ENCODE peak calls at places on chromosomes 11 and 22, in seven cellular contexts. J is A673; V is pancreas; R is lower lobe of right lung; T is colonic mucosa; U is naive thymus-derived CD4-positive, alpha-beta T cell; C is A549. F is an unnamed sample. For H3K9me3, the result is how much of the 10 kb centered on the place peaks cover.

GRCh38 chr22:26751217-26751616 is 93.8 kb downstream of the MIAT start:
- DNase-seq in J (no peak), V (no peak), R (no peak), T (no peak), U (no peak), C (peak), F (no peak)

GRCh38 chr11:130071211-130071712 is 1.6 kb downstream of the APLP2 start:
- DNase-seq in J (no peak), V (no peak), R (no peak), T (no peak), U (no peak), C (peak), F (peak)

GRCh38 chr11:134656861-134657540 is 245.0 kb upstream of the B3GAT1 start:
- DNase-seq in J (peak), V (no peak), R (no peak), T (peak), U (no peak), C (no peak), F (no peak)

GRCh38 chr22:36419912-36420882 is 32.4 kb upstream of the MYH9 start:
- DNase-seq in J (no peak), V (no peak), R (no peak), T (no peak), U (no peak), C (no peak), F (peak)

GRCh38 chr11:41522391-41522790 is 62.9 kb upstream of the LRRC4C start:
- DNase-seq in J (no peak), V (no peak), R (no peak), T (no peak), U (no peak), C (no peak), F (no peak)

GRCh38 chr11:78040691-78041379 is 17.8 kb upstream of the KCTD14 start:
- DNase-seq in J (peak), V (no peak), R (no peak), T (no peak), U (no peak), C (no peak), F (no peak)

GRCh38 chr11:27217948-27218410 is 145.0 kb downstream of the CCDC34 start:
- DNase-seq in J (no peak), V (no peak), R (no peak), T (no peak), U (no peak), C (no peak), F (peak)

GRCh38 chr11:121389651-121390050 is 62.5 kb upstream of the SORL1 start:
- DNase-seq in J (no peak), V (no peak), R (no peak), T (no peak), U (no peak), C (no peak), F (no peak)

GRCh38 chr11:129249351-129249750 is 57.2 kb upstream of the ARHGAP32 start:
- DNase-seq in J (peak), V (no peak), R (no peak), T (no peak), U (no peak), C (peak), F (no peak)

GRCh38 chr22:50248192-50249084 is 2.6 kb downstream of the HDAC10 start:
- DNase-seq in J (no peak), V (no peak), R (no peak), T (no peak), U (no peak), C (no peak), F (no peak)

GRCh38 chr11:130403301-130403804 is 25.1 kb downstream of the ADAMTS8 start:
- DNase-seq in J (no peak), V (no peak), R (no peak), T (no peak), U (no peak), C (no peak), F (peak)

GRCh38 chr11:86869966-86870570 is 69.7 kb downstream of the PRSS23 start:
- DNase-seq in J (peak), V (no peak), R (no peak), T (peak), U (no peak), C (peak), F (peak)

GRCh38 chr11:85132839-85133238 is 494.3 kb downstream of the DLG2 start:
- DNase-seq in J (no peak), V (no peak), R (no peak), T (no peak), U (no peak), C (no peak), F (peak)

GRCh38 chr22:41650821-41651220 is 29.7 kb downstream of the XRCC6 start:
- DNase-seq in J (no peak), V (no peak), R (no peak), T (no peak), U (no peak), C (no peak), F (no peak)

GRCh38 chr11:67408437-67409200 is 4.7 kb downstream of the TBC1D10C start:
- DNase-seq in J (no peak), V (peak), R (no peak), T (no peak), U (peak), C (no peak), F (no peak)

GRCh38 chr22:45882881-45883810 is 93.8 kb downstream of the WNT7B start:
- DNase-seq in J (no peak), V (peak), R (peak), T (no peak), U (no peak), C (no peak), F (no peak)

GRCh38 chr22:43983808-43984207 is 28.6 kb downstream of the SAMM50 start:
- DNase-seq in J (no peak), V (no peak), R (no peak), T (no peak), U (no peak), C (no peak), F (no peak)

DNA sequence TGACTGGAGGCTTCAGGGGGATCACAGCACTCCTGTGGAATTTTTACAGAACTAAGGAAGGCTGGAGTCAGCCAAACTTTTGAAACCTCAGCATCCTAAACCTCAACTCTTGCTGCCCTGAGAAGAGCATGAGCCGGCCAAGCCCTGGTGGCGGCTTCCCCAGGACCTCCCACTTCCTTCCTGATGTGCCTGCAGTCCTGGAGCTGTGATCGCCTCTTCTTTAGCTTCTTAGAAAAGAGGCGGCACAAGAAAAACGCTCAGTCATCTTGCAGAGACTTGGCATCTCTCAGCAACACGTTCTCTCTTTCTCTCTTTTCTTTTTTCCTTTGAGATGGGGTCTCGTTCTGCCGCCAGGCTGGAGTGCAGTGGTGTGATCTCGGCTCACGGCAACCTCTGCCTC is 40.4 kb upstream of the AMPD3 start:
- DNase-seq in J (peak), V (no peak), R (peak), T (no peak), U (no peak), C (no peak), F (no peak)
- H3K4me3 ChIP-seq in J (no peak), V (no peak), R (no peak), T (no peak), U (no peak), C (no peak), F (no peak)

GRCh38 chr11:2663506-2663905 is 36.3 kb downstream of the KCNQ1OT1 start:
- DNase-seq in J (no peak), V (no peak), R (no peak), T (no peak), U (no peak), C (no peak), F (no peak)

GRCh38 chr11:2664886-2665746 is 34.7 kb downstream of the KCNQ1OT1 start:
- DNase-seq in J (no peak), V (no peak), R (no peak), T (no peak), U (no peak), C (no peak), F (no peak)

GRCh38 chr11:2664331-2664730 is 35.5 kb downstream of the KCNQ1OT1 start:
- DNase-seq in J (no peak), V (no peak), R (no peak), T (peak), U (no peak), C (no peak), F (no peak)

GRCh38 chr11:2662430-2663299 is 37.1 kb downstream of the KCNQ1OT1 start:
- DNase-seq in J (no peak), V (no peak), R (no peak), T (no peak), U (no peak), C (no peak), F (peak)

DNA sequence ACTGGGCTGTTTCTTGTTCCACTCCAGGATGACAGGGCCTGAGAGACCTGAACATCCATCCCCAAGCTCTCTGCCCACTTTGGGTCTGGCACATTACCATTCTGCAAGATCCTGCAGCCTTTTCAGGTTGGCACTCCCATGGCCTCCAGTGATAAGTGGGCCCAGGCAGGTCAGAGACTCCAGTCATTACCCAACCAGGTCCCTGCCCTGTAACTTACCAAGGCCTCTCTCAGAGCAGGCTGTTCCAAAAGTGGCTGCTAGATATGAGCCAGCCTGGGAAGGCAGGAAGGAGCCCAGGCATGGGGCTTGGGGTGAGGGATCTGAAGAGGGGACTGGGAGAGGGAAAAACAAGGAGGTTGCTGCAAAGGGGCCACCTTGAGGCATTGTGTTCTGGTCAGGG is 35.9 kb downstream of the KCNQ1OT1 start:
- DNase-seq in J (no peak), V (no peak), R (no peak), T (peak), U (no peak), C (no peak), F (no peak)
- H3K9me3 ChIP-seq in J (under half), V (under half), R (under half), T (under half), U (under half), C (half or more), F (under half)

DNA sequence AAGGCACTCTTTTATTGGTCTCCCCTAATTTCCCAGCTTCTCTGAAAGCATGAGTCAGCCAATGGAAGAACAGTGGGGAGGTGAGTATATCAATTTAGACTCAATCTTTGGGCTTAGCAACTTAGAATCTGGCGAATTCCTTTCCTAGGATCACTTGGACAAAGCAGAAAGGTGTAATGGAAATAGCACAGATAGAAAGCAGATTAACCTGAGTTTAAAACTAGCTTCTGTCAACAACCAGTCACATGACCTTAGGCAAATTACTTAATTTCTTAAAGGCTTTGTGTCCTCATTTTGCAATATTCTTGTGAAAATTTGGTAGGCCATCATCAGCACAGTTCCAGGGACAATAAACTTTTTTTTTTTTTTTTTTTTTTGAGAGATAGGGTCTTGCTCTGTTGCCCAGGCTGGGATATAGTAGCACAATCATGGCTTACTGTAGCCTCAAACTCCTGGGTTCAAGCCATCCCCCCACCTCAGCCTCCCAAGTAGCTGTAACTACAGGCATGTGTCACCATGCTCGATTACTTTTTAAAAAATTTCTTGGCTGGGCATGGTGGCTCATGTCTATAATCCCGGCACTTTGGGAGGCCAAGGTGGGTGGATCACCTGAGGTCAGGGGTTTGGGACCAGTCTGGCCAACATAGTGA is 40.8 kb upstream of the PCF11 start:
- DNase-seq in J (no peak), V (no peak), R (no peak), T (no peak), U (no peak), C (no peak), F (no peak)
- H3K4me3 ChIP-seq in J (no peak), V (no peak), R (peak), T (no peak), U (peak), C (no peak), F (no peak)

GRCh38 chr22:48453171-48453570 is 1374.5 kb downstream of the BRD1 start:
- DNase-seq in J (no peak), V (no peak), R (no peak), T (no peak), U (peak), C (no peak), F (no peak)

GRCh38 chr22:48459259-48459658 is 1368.4 kb downstream of the BRD1 start:
- DNase-seq in J (no peak), V (no peak), R (no peak), T (no peak), U (no peak), C (no peak), F (no peak)

GRCh38 chr22:48452766-48453165 is 1374.9 kb downstream of the BRD1 start:
- DNase-seq in J (no peak), V (no peak), R (peak), T (no peak), U (peak), C (no peak), F (no peak)

GRCh38 chr22:48453751-48454485 is 1373.8 kb downstream of the BRD1 start:
- DNase-seq in J (no peak), V (no peak), R (peak), T (no peak), U (peak), C (no peak), F (no peak)

GRCh38 chr22:48456449-48456848 is 1371.2 kb downstream of the BRD1 start:
- DNase-seq in J (peak), V (no peak), R (peak), T (no peak), U (no peak), C (no peak), F (no peak)
- H3K9me3 ChIP-seq in J (under half), V (under half), R (under half), T (under half), U (under half), C (under half), F (under half)

DNA sequence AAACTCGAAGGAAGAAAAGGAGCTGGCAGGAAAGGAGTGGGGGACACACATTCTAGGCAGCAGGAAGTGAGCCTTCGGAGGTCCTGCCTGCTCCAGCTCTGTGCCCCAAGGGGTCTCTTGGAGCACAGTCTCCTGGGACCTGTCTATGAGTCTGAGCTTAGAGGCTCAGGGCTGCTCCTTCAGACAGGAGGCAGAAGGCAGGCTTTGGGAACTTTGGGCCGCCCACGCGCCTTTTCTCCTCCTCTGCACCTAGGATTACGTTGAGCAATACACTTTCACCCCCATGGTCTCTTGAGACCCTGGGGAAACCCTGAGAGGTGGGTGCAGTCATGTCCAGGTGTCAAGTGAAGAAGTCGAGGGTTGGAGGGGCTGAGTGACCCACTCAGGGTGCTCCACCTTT is 965 bp downstream of the TCN2 start:
- DNase-seq in J (no peak), V (no peak), R (no peak), T (no peak), U (no peak), C (no peak), F (no peak)
- H3K4me3 ChIP-seq in J (no peak), V (no peak), R (peak), T (no peak), U (no peak), C (no peak), F (no peak)

DNA sequence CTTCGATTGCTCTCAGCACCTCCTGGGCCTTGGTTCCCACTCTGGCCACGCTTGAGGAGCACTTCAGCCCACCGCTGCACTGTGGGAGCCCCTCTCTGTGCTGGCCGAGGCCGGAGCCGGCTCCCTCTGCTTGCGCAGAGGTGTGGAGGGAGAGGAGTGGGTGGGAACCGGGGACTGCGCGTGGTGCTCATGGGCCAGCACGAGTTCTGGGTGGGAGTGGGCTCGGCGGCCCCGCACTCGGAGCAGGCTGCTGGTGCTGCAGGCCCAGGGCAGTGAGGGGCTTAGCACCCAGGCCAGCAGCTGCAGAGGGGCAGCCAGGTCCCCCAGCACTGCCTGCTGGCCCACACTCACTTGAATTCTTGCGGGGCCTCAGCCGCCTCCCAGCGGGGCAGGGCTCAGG is 12.2 kb downstream of the OR4B1 start:
- DNase-seq in J (no peak), V (peak), R (no peak), T (no peak), U (no peak), C (no peak), F (no peak)
- H3K9me3 ChIP-seq in J (under half), V (under half), R (under half), T (under half), U (under half), C (under half), F (under half)

DNA sequence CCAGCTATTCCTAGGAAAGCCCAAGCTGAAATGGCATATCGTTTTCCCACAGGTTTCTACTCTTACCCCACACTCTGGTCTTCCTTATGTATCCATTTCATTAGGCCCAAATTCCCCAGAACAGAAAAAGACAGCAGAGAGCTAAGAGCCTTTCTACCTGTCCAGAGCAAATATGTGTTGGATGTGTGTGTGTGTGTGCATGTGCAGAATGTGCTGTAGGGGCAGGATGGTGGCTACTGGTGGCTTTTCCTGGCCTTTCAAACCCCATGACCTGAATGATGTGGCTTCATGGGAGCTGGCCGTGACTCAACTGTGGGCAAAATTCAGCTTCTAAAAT is 421.3 kb upstream of the CADM1 start:
- DNase-seq in J (no peak), V (no peak), R (no peak), T (no peak), U (no peak), C (no peak), F (no peak)
- H3K4me3 ChIP-seq in J (no peak), V (no peak), R (no peak), T (no peak), U (no peak), C (no peak), F (no peak)

GRCh38 chr11:74896311-74896710 is 52.6 kb downstream of the XRRA1 start:
- DNase-seq in J (no peak), V (no peak), R (no peak), T (no peak), U (no peak), C (no peak), F (no peak)
- H3K9me3 ChIP-seq in J (under half), V (under half), R (under half), T (under half), U (under half), C (under half), F (under half)

F was measured in SJCRH30.